ENCODE peak calls at places on chromosomes 5 and 9, in five cellular contexts. Y is cardiac septum, P is neural progenitor cell, B is RCC 7860, K is pancreas. N is an unnamed sample.

GRCh38 chr9:22954550-22954949 is 507.9 kb downstream of the DMRTA1 start:
- DNase-seq in Y (no peak), P (no peak), B (no peak), K (no peak), N (no peak)

GRCh38 chr5:42274913-42275312 is 148.3 kb upstream of the GHR start:
- DNase-seq in Y (no peak), P (no peak), B (no peak), K (no peak), N (no peak)

GRCh38 chr9:34957492-34958410 is at the start of gene PHF24:
- DNase-seq in Y (no peak), P (peak), B (no peak), K (peak), N (peak)

GRCh38 chr5:54115768-54116403 is 194.5 kb downstream of the ARL15 start:
- DNase-seq in Y (no peak), P (no peak), B (no peak), K (no peak), N (peak)

GRCh38 chr5:61910771-61911170 is 395.2 kb upstream of the KIF2A start:
- DNase-seq in Y (no peak), P (no peak), B (peak), K (no peak), N (no peak)

GRCh38 chr9:30978000-30978399 is 1406.4 kb upstream of the ACO1 start:
- DNase-seq in Y (no peak), P (no peak), B (no peak), K (no peak), N (no peak)

GRCh38 chr9:98859941-98860340 is 52.5 kb downstream of the GALNT12 start:
- DNase-seq in Y (no peak), P (no peak), B (no peak), K (no peak), N (no peak)

GRCh38 chr5:72122619-72123018 is 15.3 kb downstream of the MAP1B start:
- DNase-seq in Y (no peak), P (no peak), B (no peak), K (no peak), N (peak)

GRCh38 chr9:110578896-110579752 is at the start of gene SVEP1:
- DNase-seq in Y (peak), P (peak), B (no peak), K (peak), N (no peak)

GRCh38 chr9:99231708-99232107 is 9.6 kb downstream of the SEC61B start:
- DNase-seq in Y (no peak), P (peak), B (no peak), K (no peak), N (no peak)

GRCh38 chr5:97090944-97091343 is 51.5 kb downstream of the LIX1 start:
- DNase-seq in Y (no peak), P (no peak), B (no peak), K (no peak), N (no peak)

GRCh38 chr5:134070979-134071849 is 43.3 kb upstream of the TCF7 start:
- DNase-seq in Y (no peak), P (peak), B (no peak), K (peak), N (no peak)

GRCh38 chr9:92341578-92341977 is 15.8 kb downstream of the CENPP start:
- DNase-seq in Y (no peak), P (no peak), B (no peak), K (no peak), N (no peak)

GRCh38 chr5:127963931-127964330 is 119.6 kb upstream of the SLC12A2 start:
- DNase-seq in Y (no peak), P (no peak), B (no peak), K (no peak), N (no peak)

GRCh38 chr5:133489632-133490031 is 122.7 kb downstream of the FSTL4 start:
- DNase-seq in Y (no peak), P (no peak), B (no peak), K (no peak), N (peak)

GRCh38 chr5:116454417-116454927 is 120.2 kb downstream of the SEMA6A start:
- DNase-seq in Y (no peak), P (peak), B (peak), K (no peak), N (no peak)

GRCh38 chr5:66992547-66992946 is 204.1 kb downstream of the CD180 start:
- DNase-seq in Y (no peak), P (no peak), B (no peak), K (no peak), N (no peak)

N was measured in NCI-H2081.